ENCODE peak calls at places on chromosomes 2 and 18, in ten cellular contexts. R is HCT116, W is upper lobe of left lung, D is IMR-90, E is right lobe of liver, Z is heart left ventricle, P is K562, G is gastrocnemius medialis, U is GM12878, I is body of pancreas. B is an unnamed sample.

GRCh38 chr2:65436825-65437221 is 4.4 kb upstream of the SPRED2 start:
- ATAC-seq in R (peak), W (no peak), D (peak), E (no peak), Z (no peak), P (peak), G (no peak), U (peak), I (no peak), B (no peak)

GRCh38 chr2:73408198-73408597 is 22.6 kb downstream of the ALMS1 start:
- ATAC-seq in R (no peak), W (no peak), D (no peak), E (no peak), Z (no peak), P (no peak), G (no peak), U (peak), I (no peak), B (no peak)

GRCh38 chr18:23956483-23956882 is 58.1 kb upstream of the TTC39C start:
- ATAC-seq in R (no peak), W (peak), D (no peak), E (no peak), Z (no peak), P (no peak), G (no peak), U (no peak), I (no peak), B (no peak)

GRCh38 chr2:201551901-201552300 is 91.4 kb downstream of the TMEM237 start:
- ATAC-seq in R (no peak), W (no peak), D (no peak), E (no peak), Z (no peak), P (no peak), G (no peak), U (no peak), I (no peak), B (no peak)

GRCh38 chr18:62526098-62527025 is 3.5 kb downstream of the ZCCHC2 start:
- ATAC-seq in R (peak), W (peak), D (peak), E (peak), Z (peak), P (peak), G (peak), U (peak), I (peak), B (peak)

GRCh38 chr2:232432598-232433184 is 23.3 kb upstream of the ALPI start:
- ATAC-seq in R (peak), W (peak), D (no peak), E (peak), Z (no peak), P (peak), G (no peak), U (peak), I (no peak), B (no peak)

GRCh38 chr2:70580352-70580751 is 26.7 kb upstream of the TGFA start:
- ATAC-seq in R (no peak), W (no peak), D (no peak), E (no peak), Z (no peak), P (no peak), G (no peak), U (no peak), I (no peak), B (no peak)

GRCh38 chr18:27606851-27607250 is 421.7 kb upstream of the CHST9 start:
- ATAC-seq in R (no peak), W (no peak), D (no peak), E (no peak), Z (no peak), P (no peak), G (no peak), U (no peak), I (no peak), B (no peak)

GRCh38 chr2:205539603-205540002 is 142.7 kb upstream of the NRP2 start:
- ATAC-seq in R (peak), W (no peak), D (no peak), E (no peak), Z (no peak), P (peak), G (no peak), U (no peak), I (no peak), B (no peak)

GRCh38 chr18:11865071-11865470 is 13.9 kb downstream of the CHMP1B start:
- ATAC-seq in R (no peak), W (no peak), D (no peak), E (no peak), Z (no peak), P (no peak), G (no peak), U (no peak), I (no peak), B (no peak)

GRCh38 chr18:41761329-41762028 is 193.6 kb upstream of the PIK3C3 start:
- ATAC-seq in R (no peak), W (no peak), D (peak), E (no peak), Z (no peak), P (no peak), G (no peak), U (no peak), I (no peak), B (no peak)

GRCh38 chr2:28904802-28905499 is 10.5 kb downstream of the WDR43 start:
- ATAC-seq in R (no peak), W (no peak), D (no peak), E (no peak), Z (no peak), P (no peak), G (peak), U (no peak), I (no peak), B (no peak)

GRCh38 chr2:206846854-206847834 is 81.7 kb downstream of the FASTKD2 start:
- ATAC-seq in R (no peak), W (peak), D (no peak), E (no peak), Z (peak), P (no peak), G (no peak), U (no peak), I (no peak), B (no peak)

GRCh38 chr18:57312346-57313144 is 39.8 kb upstream of the ST8SIA3 start:
- ATAC-seq in R (no peak), W (no peak), D (no peak), E (no peak), Z (no peak), P (no peak), G (no peak), U (no peak), I (no peak), B (no peak)

GRCh38 chr18:73742959-73743358 is 404.7 kb downstream of the FBXO15 start:
- ATAC-seq in R (no peak), W (no peak), D (peak), E (no peak), Z (no peak), P (no peak), G (no peak), U (no peak), I (no peak), B (no peak)

GRCh38 chr2:240999873-241000541 is 1.6 kb downstream of the SNED1 start:
- ATAC-seq in R (no peak), W (no peak), D (no peak), E (no peak), Z (no peak), P (no peak), G (no peak), U (no peak), I (no peak), B (no peak)

GRCh38 chr2:79860233-79861058 is 347.6 kb downstream of the CTNNA2 start:
- ATAC-seq in R (no peak), W (no peak), D (peak), E (peak), Z (no peak), P (peak), G (no peak), U (peak), I (peak), B (no peak)

GRCh38 chr2:16195681-16196070 is 255.3 kb downstream of the MYCN start:
- ATAC-seq in R (no peak), W (no peak), D (no peak), E (no peak), Z (no peak), P (no peak), G (no peak), U (no peak), I (no peak), B (no peak)

GRCh38 chr2:63053235-63053888 is 2.7 kb downstream of the OTX1 start:
- ATAC-seq in R (no peak), W (no peak), D (no peak), E (no peak), Z (no peak), P (no peak), G (no peak), U (no peak), I (no peak), B (no peak)

GRCh38 chr2:237150186-237150585 is 64.5 kb downstream of the COPS8 start:
- ATAC-seq in R (no peak), W (no peak), D (no peak), E (no peak), Z (no peak), P (no peak), G (peak), U (no peak), I (no peak), B (no peak)

GRCh38 chr2:190858817-190859216 is 21.8 kb upstream of the GLS start:
- ATAC-seq in R (peak), W (no peak), D (peak), E (no peak), Z (no peak), P (no peak), G (no peak), U (no peak), I (peak), B (no peak)

GRCh38 chr2:141195087-141195486 is 935.7 kb downstream of the LRP1B start:
- ATAC-seq in R (no peak), W (no peak), D (no peak), E (no peak), Z (no peak), P (no peak), G (no peak), U (no peak), I (no peak), B (no peak)

GRCh38 chr2:105789745-105790466 is 45.2 kb downstream of the NCK2 start:
- ATAC-seq in R (peak), W (no peak), D (peak), E (peak), Z (peak), P (no peak), G (peak), U (peak), I (no peak), B (peak)

GRCh38 chr2:195923889-195924288 is 144.7 kb downstream of the DNAH7 start:
- ATAC-seq in R (no peak), W (no peak), D (no peak), E (no peak), Z (no peak), P (no peak), G (no peak), U (no peak), I (no peak), B (no peak)

GRCh38 chr2:153519260-153519875 is 40.8 kb upstream of the RPRM start:
- ATAC-seq in R (peak), W (no peak), D (peak), E (peak), Z (no peak), P (peak), G (no peak), U (peak), I (no peak), B (no peak)

GRCh38 chr2:158392683-158393082 is 63.9 kb downstream of the CCDC148 start:
- ATAC-seq in R (no peak), W (no peak), D (no peak), E (no peak), Z (no peak), P (no peak), G (no peak), U (no peak), I (no peak), B (no peak)

GRCh38 chr2:108533832-108534576 is at the start of gene LIMS1:
- ATAC-seq in R (peak), W (peak), D (peak), E (peak), Z (peak), P (peak), G (peak), U (peak), I (peak), B (peak)
- TF ChIP-seq POLR2A in R (peak), W (peak), D (peak), E (peak), Z (peak), P (peak), G (peak), U (peak), I (peak), B (peak)

GRCh38 chr18:713135-713490 is 683 bp upstream of the ENOSF1 start:
- ATAC-seq in R (no peak), W (no peak), D (no peak), E (no peak), Z (no peak), P (no peak), G (no peak), U (no peak), I (no peak), B (no peak)
- H3K4me3 ChIP-seq in R (no peak), W (peak), D (no peak), E (peak), Z (no peak), P (no peak), G (peak), U (no peak), I (no peak), B (peak)

GRCh38 chr2:37647941-37648315 is 23.5 kb downstream of the CDC42EP3 start:
- ATAC-seq in R (no peak), W (no peak), D (peak), E (no peak), Z (no peak), P (no peak), G (no peak), U (no peak), I (no peak), B (no peak)
- H3K27ac ChIP-seq in R (no peak), W (peak), D (peak), E (peak), Z (peak), P (no peak), G (peak), U (peak), I (no peak), B (peak)

GRCh38 chr18:21740724-21741510 is at the start of gene MIB1:
- ATAC-seq in R (peak), W (peak), D (peak), E (peak), Z (peak), P (peak), G (peak), U (peak), I (peak), B (peak)
- TF ChIP-seq POLR2A in R (peak), W (no peak), D (peak), E (peak), Z (peak), P (peak), G (peak), U (peak), I (peak), B (no peak)